ENCODE peak calls at places on chromosomes 1 and 21, in seven cellular contexts. One of them, this sample, is unnamed. For H3K4me1, the result is how much of the 10 kb centered on the place peaks cover.

GRCh38 chr1:40877681-40878080 is 15.5 kb upstream of the CITED4 start:
- DNase-seq in osteoblast: peak
- DNase-seq in fibroblast of lung: peak
- DNase-seq in astrocyte: peak
- DNase-seq in heart left ventricle: peak
- DNase-seq in BE2C: peak
- DNase-seq in stomach: peak
- DNase-seq in this sample: peak

GRCh38 chr1:87330201-87330953 is 1.7 kb downstream of the LMO4 start:
- DNase-seq in osteoblast: peak
- DNase-seq in fibroblast of lung: peak
- DNase-seq in astrocyte: peak
- DNase-seq in heart left ventricle: no peak
- DNase-seq in BE2C: no peak
- DNase-seq in stomach: peak
- DNase-seq in this sample: peak

GRCh38 chr1:193479187-193479586 is 292.8 kb upstream of the B3GALT2 start:
- DNase-seq in osteoblast: no peak
- DNase-seq in fibroblast of lung: no peak
- DNase-seq in astrocyte: no peak
- DNase-seq in heart left ventricle: no peak
- DNase-seq in BE2C: no peak
- DNase-seq in stomach: peak
- DNase-seq in this sample: no peak

GRCh38 chr1:7752512-7753417 is 18.3 kb upstream of the VAMP3 start:
- DNase-seq in osteoblast: no peak
- DNase-seq in fibroblast of lung: peak
- DNase-seq in astrocyte: peak
- DNase-seq in heart left ventricle: peak
- DNase-seq in BE2C: peak
- DNase-seq in stomach: peak
- DNase-seq in this sample: peak

GRCh38 chr21:31644648-31645047 is 14.8 kb upstream of the SOD1 start:
- DNase-seq in osteoblast: no peak
- DNase-seq in fibroblast of lung: no peak
- DNase-seq in astrocyte: no peak
- DNase-seq in heart left ventricle: no peak
- DNase-seq in BE2C: no peak
- DNase-seq in stomach: peak
- DNase-seq in this sample: peak

GRCh38 chr1:2566106-2567045 is 10.2 kb downstream of the TNFRSF14 start:
- DNase-seq in osteoblast: peak
- DNase-seq in fibroblast of lung: no peak
- DNase-seq in astrocyte: no peak
- DNase-seq in heart left ventricle: no peak
- DNase-seq in BE2C: no peak
- DNase-seq in stomach: no peak
- DNase-seq in this sample: peak

GRCh38 chr1:93722081-93723031 is 40.7 kb upstream of the BCAR3 start:
- DNase-seq in osteoblast: no peak
- DNase-seq in fibroblast of lung: no peak
- DNase-seq in astrocyte: no peak
- DNase-seq in heart left ventricle: peak
- DNase-seq in BE2C: peak
- DNase-seq in stomach: no peak
- DNase-seq in this sample: no peak

GRCh38 chr21:34790341-34790740 is 121.5 kb downstream of the CLIC6 start:
- DNase-seq in osteoblast: no peak
- DNase-seq in fibroblast of lung: no peak
- DNase-seq in astrocyte: no peak
- DNase-seq in heart left ventricle: no peak
- DNase-seq in BE2C: no peak
- DNase-seq in stomach: no peak
- DNase-seq in this sample: no peak

GRCh38 chr1:85344256-85344694 is 67.8 kb upstream of the BCL10 start:
- DNase-seq in osteoblast: peak
- DNase-seq in fibroblast of lung: peak
- DNase-seq in astrocyte: peak
- DNase-seq in heart left ventricle: no peak
- DNase-seq in BE2C: peak
- DNase-seq in stomach: peak
- DNase-seq in this sample: peak

GRCh38 chr1:12153181-12153785 is 13.5 kb upstream of the TNFRSF1B start:
- DNase-seq in osteoblast: peak
- DNase-seq in fibroblast of lung: peak
- DNase-seq in astrocyte: peak
- DNase-seq in heart left ventricle: peak
- DNase-seq in BE2C: peak
- DNase-seq in stomach: peak
- DNase-seq in this sample: no peak

GRCh38 chr1:239386453-239387303 is at the start of gene CHRM3:
- DNase-seq in osteoblast: peak
- DNase-seq in fibroblast of lung: no peak
- DNase-seq in astrocyte: peak
- DNase-seq in heart left ventricle: peak
- DNase-seq in BE2C: peak
- DNase-seq in stomach: peak
- DNase-seq in this sample: peak
- TF ChIP-seq CTCF in osteoblast: no peak
- TF ChIP-seq CTCF in fibroblast of lung: no peak
- TF ChIP-seq CTCF in astrocyte: no peak
- TF ChIP-seq CTCF in heart left ventricle: no peak
- TF ChIP-seq CTCF in BE2C: peak
- TF ChIP-seq CTCF in stomach: no peak
- TF ChIP-seq CTCF in this sample: peak

GRCh38 chr1:164718821-164719220 is 159.8 kb downstream of the PBX1 start:
- DNase-seq in osteoblast: no peak
- DNase-seq in fibroblast of lung: peak
- DNase-seq in astrocyte: peak
- DNase-seq in heart left ventricle: no peak
- DNase-seq in BE2C: no peak
- DNase-seq in stomach: no peak
- DNase-seq in this sample: no peak

GRCh38 chr1:164719676-164720075 is 160.7 kb downstream of the PBX1 start:
- DNase-seq in osteoblast: peak
- DNase-seq in fibroblast of lung: no peak
- DNase-seq in astrocyte: no peak
- DNase-seq in heart left ventricle: no peak
- DNase-seq in BE2C: no peak
- DNase-seq in stomach: no peak
- DNase-seq in this sample: no peak

GRCh38 chr1:164723296-164723731 is 164.3 kb downstream of the PBX1 start:
- DNase-seq in osteoblast: no peak
- DNase-seq in fibroblast of lung: no peak
- DNase-seq in astrocyte: no peak
- DNase-seq in heart left ventricle: no peak
- DNase-seq in BE2C: peak
- DNase-seq in stomach: peak
- DNase-seq in this sample: no peak

GRCh38 chr1:164720329-164721036 is 161.5 kb downstream of the PBX1 start:
- DNase-seq in osteoblast: no peak
- DNase-seq in fibroblast of lung: no peak
- DNase-seq in astrocyte: no peak
- DNase-seq in heart left ventricle: no peak
- DNase-seq in BE2C: no peak
- DNase-seq in stomach: no peak
- DNase-seq in this sample: no peak

DNA sequence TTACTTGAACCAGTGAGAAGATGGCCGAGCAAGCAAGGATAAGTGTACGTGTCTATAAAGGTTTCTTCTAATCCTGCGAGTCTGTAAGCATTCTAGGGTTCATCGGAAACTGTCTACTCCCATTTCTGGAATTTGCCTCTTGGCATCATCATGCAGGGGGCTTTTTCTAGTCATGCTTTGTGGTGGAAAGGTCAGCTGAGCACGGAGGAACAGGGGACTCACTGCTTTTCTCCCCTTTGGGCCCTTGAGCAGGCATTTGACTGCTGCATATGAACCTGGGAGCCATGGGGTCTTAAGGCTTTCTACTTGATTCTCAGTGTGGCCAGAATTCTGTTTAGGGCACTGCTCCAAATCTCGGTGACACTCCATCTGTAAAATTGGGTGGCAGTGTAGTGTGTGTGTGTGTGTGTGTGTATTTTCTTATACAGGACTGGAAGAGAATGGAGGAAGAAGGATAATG is 162.1 kb downstream of the PBX1 start:
- DNase-seq in osteoblast: no peak
- DNase-seq in fibroblast of lung: no peak
- DNase-seq in astrocyte: no peak
- DNase-seq in heart left ventricle: no peak
- DNase-seq in BE2C: no peak
- DNase-seq in stomach: no peak
- DNase-seq in this sample: no peak
- H3K4me1 ChIP-seq in osteoblast: under half
- H3K4me1 ChIP-seq in fibroblast of lung: under half
- H3K4me1 ChIP-seq in astrocyte: under half
- H3K4me1 ChIP-seq in heart left ventricle: half or more
- H3K4me1 ChIP-seq in BE2C: under half
- H3K4me1 ChIP-seq in stomach: half or more
- H3K4me1 ChIP-seq in this sample: under half

GRCh38 chr1:94926365-94926914 is 470 bp downstream of the CNN3 start:
- DNase-seq in osteoblast: peak
- DNase-seq in fibroblast of lung: peak
- DNase-seq in astrocyte: no peak
- DNase-seq in heart left ventricle: peak
- DNase-seq in BE2C: peak
- DNase-seq in stomach: peak
- DNase-seq in this sample: peak
- TF ChIP-seq CTCF in osteoblast: peak
- TF ChIP-seq CTCF in fibroblast of lung: peak
- TF ChIP-seq CTCF in astrocyte: no peak
- TF ChIP-seq CTCF in heart left ventricle: peak
- TF ChIP-seq CTCF in BE2C: peak
- TF ChIP-seq CTCF in stomach: peak
- TF ChIP-seq CTCF in this sample: peak

GRCh38 chr1:88985033-88985432 is 7.4 kb downstream of the KYAT3 start:
- DNase-seq in osteoblast: peak
- DNase-seq in fibroblast of lung: peak
- DNase-seq in astrocyte: peak
- DNase-seq in heart left ventricle: peak
- DNase-seq in BE2C: peak
- DNase-seq in stomach: peak
- DNase-seq in this sample: no peak

GRCh38 chr1:88985692-88986091 is 6.7 kb downstream of the KYAT3 start:
- DNase-seq in osteoblast: peak
- DNase-seq in fibroblast of lung: no peak
- DNase-seq in astrocyte: no peak
- DNase-seq in heart left ventricle: no peak
- DNase-seq in BE2C: no peak
- DNase-seq in stomach: no peak
- DNase-seq in this sample: no peak

GRCh38 chr1:88983791-88984552 is 8.5 kb downstream of the KYAT3 start:
- DNase-seq in osteoblast: no peak
- DNase-seq in fibroblast of lung: peak
- DNase-seq in astrocyte: peak
- DNase-seq in heart left ventricle: no peak
- DNase-seq in BE2C: no peak
- DNase-seq in stomach: no peak
- DNase-seq in this sample: no peak

GRCh38 chr1:88982055-88982454 is 10.4 kb downstream of the KYAT3 start:
- DNase-seq in osteoblast: peak
- DNase-seq in fibroblast of lung: peak
- DNase-seq in astrocyte: peak
- DNase-seq in heart left ventricle: no peak
- DNase-seq in BE2C: no peak
- DNase-seq in stomach: no peak
- DNase-seq in this sample: no peak

GRCh38 chr1:88984553-88984945 is 7.9 kb downstream of the KYAT3 start:
- DNase-seq in osteoblast: no peak
- DNase-seq in fibroblast of lung: no peak
- DNase-seq in astrocyte: no peak
- DNase-seq in heart left ventricle: no peak
- DNase-seq in BE2C: no peak
- DNase-seq in stomach: no peak
- DNase-seq in this sample: no peak
- H3K4me1 ChIP-seq in osteoblast: under half
- H3K4me1 ChIP-seq in fibroblast of lung: under half
- H3K4me1 ChIP-seq in astrocyte: under half
- H3K4me1 ChIP-seq in heart left ventricle: half or more
- H3K4me1 ChIP-seq in BE2C: under half
- H3K4me1 ChIP-seq in stomach: half or more
- H3K4me1 ChIP-seq in this sample: under half

GRCh38 chr21:38380391-38381137 is 117.7 kb downstream of the ERG start:
- DNase-seq in osteoblast: peak
- DNase-seq in fibroblast of lung: peak
- DNase-seq in astrocyte: peak
- DNase-seq in heart left ventricle: no peak
- DNase-seq in BE2C: no peak
- DNase-seq in stomach: no peak
- DNase-seq in this sample: no peak
- TF ChIP-seq CTCF in osteoblast: peak
- TF ChIP-seq CTCF in fibroblast of lung: peak
- TF ChIP-seq CTCF in astrocyte: peak
- TF ChIP-seq CTCF in heart left ventricle: no peak
- TF ChIP-seq CTCF in BE2C: peak
- TF ChIP-seq CTCF in stomach: no peak
- TF ChIP-seq CTCF in this sample: peak

DNA sequence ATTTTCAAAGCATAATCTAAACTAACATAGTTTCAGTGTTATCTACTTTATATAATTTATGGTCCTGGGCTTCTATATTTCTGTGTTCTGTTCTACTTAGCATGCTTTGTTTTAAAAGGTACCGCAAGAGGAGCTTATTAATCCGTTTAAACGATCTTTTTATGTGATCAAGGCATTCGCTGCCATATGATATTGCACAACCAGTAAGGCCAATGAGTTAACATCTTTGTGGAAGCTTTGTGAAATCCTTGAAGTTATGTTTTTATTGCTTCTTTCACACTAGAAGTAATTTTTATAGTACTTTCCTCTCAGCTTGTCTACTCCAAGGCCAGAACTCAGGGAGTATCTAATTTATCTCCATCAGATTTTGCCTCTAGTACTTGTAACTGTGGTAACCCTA is 8.9 kb downstream of the LRRC8C start:
- DNase-seq in osteoblast: no peak
- DNase-seq in fibroblast of lung: peak
- DNase-seq in astrocyte: no peak
- DNase-seq in heart left ventricle: no peak
- DNase-seq in BE2C: no peak
- DNase-seq in stomach: no peak
- DNase-seq in this sample: no peak
- H3K4me1 ChIP-seq in osteoblast: under half
- H3K4me1 ChIP-seq in fibroblast of lung: under half
- H3K4me1 ChIP-seq in astrocyte: under half
- H3K4me1 ChIP-seq in heart left ventricle: under half
- H3K4me1 ChIP-seq in BE2C: under half
- H3K4me1 ChIP-seq in stomach: under half
- H3K4me1 ChIP-seq in this sample: under half

GRCh38 chr21:41411449-41412089 is 14.5 kb upstream of the MX1 start:
- DNase-seq in osteoblast: no peak
- DNase-seq in fibroblast of lung: no peak
- DNase-seq in astrocyte: no peak
- DNase-seq in heart left ventricle: no peak
- DNase-seq in BE2C: no peak
- DNase-seq in stomach: peak
- DNase-seq in this sample: peak
- TF ChIP-seq CTCF in osteoblast: peak
- TF ChIP-seq CTCF in fibroblast of lung: no peak
- TF ChIP-seq CTCF in astrocyte: no peak
- TF ChIP-seq CTCF in heart left ventricle: no peak
- TF ChIP-seq CTCF in BE2C: no peak
- TF ChIP-seq CTCF in stomach: no peak
- TF ChIP-seq CTCF in this sample: peak